ENCODE peak calls at places on chromosomes 16 and 17, in eight cellular contexts. H is lower lobe of right lung; R is cardiac muscle cell; J is adrenal gland; O is upper lobe of right lung; B is CD8-positive, alpha-beta memory T cell; C is thoracic aorta; D is heart right ventricle. I is an unnamed sample. For H3K9me3, the result is how much of the 10 kb centered on the place peaks cover.

GRCh38 chr16:73126453-73126853 is 78.5 kb upstream of the ZFHX3 start:
- DNase-seq in H (no peak), R (peak), J (no peak), O (no peak), B (no peak), C (no peak), D (peak), I (peak)

GRCh38 chr17:17387461-17388362 is 84.5 kb downstream of the NT5M start:
- DNase-seq in H (peak), R (no peak), J (no peak), O (peak), B (no peak), C (no peak), D (no peak), I (no peak)

GRCh38 chr17:19305761-19306159 is 56.8 kb downstream of the B9D1 start:
- DNase-seq in H (no peak), R (no peak), J (no peak), O (no peak), B (no peak), C (no peak), D (no peak), I (no peak)

GRCh38 chr17:39678340-39679116 is 9.3 kb downstream of the PGAP3 start:
- DNase-seq in H (no peak), R (no peak), J (no peak), O (no peak), B (no peak), C (no peak), D (no peak), I (no peak)

GRCh38 chr17:80367510-80367909 is 47.5 kb upstream of the ENDOV start:
- DNase-seq in H (peak), R (no peak), J (no peak), O (no peak), B (no peak), C (no peak), D (no peak), I (no peak)

GRCh38 chr16:83888672-83889044 is 10.3 kb upstream of the MLYCD start:
- DNase-seq in H (no peak), R (peak), J (no peak), O (no peak), B (no peak), C (no peak), D (no peak), I (no peak)

GRCh38 chr16:86565181-86565631 is 1.4 kb upstream of the FOXC2 start:
- DNase-seq in H (no peak), R (no peak), J (no peak), O (no peak), B (no peak), C (no peak), D (no peak), I (no peak)

GRCh38 chr16:74607967-74608356 is 1.0 kb upstream of the GLG1 start:
- DNase-seq in H (no peak), R (no peak), J (no peak), O (peak), B (no peak), C (no peak), D (no peak), I (no peak)

GRCh38 chr17:20127660-20128413 is 118.7 kb downstream of the SPECC1 start:
- DNase-seq in H (no peak), R (peak), J (no peak), O (no peak), B (no peak), C (no peak), D (no peak), I (no peak)

GRCh38 chr17:73593249-73593965 is 50.8 kb downstream of the SDK2 start:
- DNase-seq in H (no peak), R (no peak), J (no peak), O (no peak), B (peak), C (no peak), D (no peak), I (no peak)

GRCh38 chr17:38427160-38427949 is 909 bp upstream of the ARHGAP23 start:
- DNase-seq in H (no peak), R (no peak), J (no peak), O (no peak), B (no peak), C (no peak), D (no peak), I (no peak)
- H3K27ac ChIP-seq in H (peak), R (no peak), J (peak), O (peak), B (no peak), C (peak), D (peak), I (no peak)

GRCh38 chr17:11488407-11488806 is 109.9 kb upstream of the DNAH9 start:
- DNase-seq in H (no peak), R (no peak), J (no peak), O (no peak), B (no peak), C (no peak), D (no peak), I (no peak)

GRCh38 chr17:11486726-11487310 is 111.5 kb upstream of the DNAH9 start:
- DNase-seq in H (no peak), R (no peak), J (no peak), O (no peak), B (no peak), C (no peak), D (no peak), I (no peak)

GRCh38 chr17:11487469-11487868 is 110.8 kb upstream of the DNAH9 start:
- DNase-seq in H (no peak), R (no peak), J (no peak), O (no peak), B (no peak), C (no peak), D (no peak), I (no peak)

GRCh38 chr17:11492511-11492910 is 105.8 kb upstream of the DNAH9 start:
- DNase-seq in H (no peak), R (no peak), J (no peak), O (no peak), B (no peak), C (no peak), D (no peak), I (no peak)

DNA sequence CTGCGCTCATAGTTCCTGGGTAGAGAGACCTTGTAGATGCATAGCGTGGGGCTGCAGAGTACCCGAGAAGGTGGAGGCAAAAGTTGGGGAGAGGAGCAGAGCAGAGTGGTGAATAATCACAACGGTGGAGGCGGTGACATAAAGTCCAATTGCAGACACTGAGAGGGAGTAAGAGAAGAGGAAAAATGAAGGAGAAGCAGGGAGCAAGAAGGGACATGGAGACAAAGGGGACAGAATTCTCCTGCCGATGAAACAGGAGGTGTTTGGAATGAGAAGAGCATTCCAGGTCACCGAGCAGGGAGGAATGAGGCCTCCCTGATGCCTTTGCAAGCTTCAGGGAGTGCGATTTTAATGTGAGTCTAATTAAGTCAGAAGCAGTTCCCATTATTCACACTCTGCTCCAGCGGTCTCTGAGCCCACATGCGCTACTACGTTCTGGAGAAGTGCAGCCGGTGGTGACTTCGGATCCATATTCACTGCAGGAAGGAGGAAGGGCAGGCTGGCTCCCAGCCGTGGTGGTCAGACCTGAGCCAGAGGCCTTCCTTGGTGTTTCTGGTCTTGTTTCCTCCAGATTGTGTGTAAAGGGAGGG is 108.0 kb upstream of the DNAH9 start:
- DNase-seq in H (no peak), R (no peak), J (no peak), O (no peak), B (no peak), C (no peak), D (no peak), I (no peak)
- H3K9me3 ChIP-seq in H (under half), R (under half), J (under half), O (under half), B (under half), C (under half), D (under half), I (under half)

GRCh38 chr17:64500487-64500859 is 3.6 kb upstream of the POLG2 start:
- DNase-seq in H (no peak), R (no peak), J (no peak), O (no peak), B (peak), C (no peak), D (no peak), I (no peak)

GRCh38 chr17:64500923-64501765 is 4.3 kb upstream of the POLG2 start:
- DNase-seq in H (no peak), R (no peak), J (no peak), O (no peak), B (no peak), C (no peak), D (no peak), I (no peak)

GRCh38 chr17:64498308-64499203 is 1.7 kb upstream of the POLG2 start:
- DNase-seq in H (no peak), R (no peak), J (no peak), O (no peak), B (peak), C (no peak), D (no peak), I (no peak)

GRCh38 chr17:64502021-64502420 is 4.1 kb downstream of the DDX5 start:
- DNase-seq in H (no peak), R (no peak), J (no peak), O (no peak), B (peak), C (no peak), D (no peak), I (no peak)

GRCh38 chr17:64499805-64500486 is 3.1 kb upstream of the POLG2 start:
- DNase-seq in H (no peak), R (no peak), J (no peak), O (no peak), B (peak), C (no peak), D (no peak), I (no peak)
- H3K4me3 ChIP-seq in H (no peak), R (no peak), J (no peak), O (no peak), B (no peak), C (no peak), D (no peak), I (no peak)

GRCh38 chr17:50127661-50128361 is 2.1 kb downstream of the SAMD14 start:
- DNase-seq in H (no peak), R (peak), J (no peak), O (no peak), B (no peak), C (no peak), D (no peak), I (no peak)
- H3K27ac ChIP-seq in H (no peak), R (no peak), J (peak), O (no peak), B (no peak), C (no peak), D (no peak), I (peak)

DNA sequence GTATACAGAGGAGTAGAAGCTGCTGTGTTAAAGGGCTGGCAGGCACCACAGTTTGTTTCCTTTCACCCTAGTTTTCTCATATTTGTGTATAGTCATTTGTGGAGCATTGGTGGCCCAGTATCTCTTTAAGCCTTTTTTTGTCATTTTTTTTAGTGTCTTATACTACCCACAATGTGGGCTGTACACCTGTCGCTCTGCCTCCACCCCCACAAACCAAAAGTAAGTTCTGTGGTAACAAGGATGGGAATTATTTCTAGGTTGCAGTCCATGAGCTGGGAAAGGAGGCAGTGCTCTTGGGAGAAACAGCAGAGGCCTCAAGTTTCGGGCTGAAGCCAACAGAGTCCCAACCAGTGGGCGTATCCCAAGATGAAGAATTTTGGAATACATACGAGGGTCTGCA is 6.2 kb downstream of the ZNF75A start:
- DNase-seq in H (no peak), R (no peak), J (no peak), O (no peak), B (no peak), C (no peak), D (no peak), I (no peak)
- H3K9me3 ChIP-seq in H (half or more), R (under half), J (under half), O (half or more), B (half or more), C (half or more), D (half or more), I (under half)

GRCh38 chr17:21513012-21513570 is 136.9 kb downstream of the KCNJ12 start:
- DNase-seq in H (peak), R (peak), J (peak), O (peak), B (peak), C (peak), D (peak), I (no peak)
- H3K4me3 ChIP-seq in H (peak), R (no peak), J (no peak), O (no peak), B (no peak), C (peak), D (no peak), I (peak)

I was measured in SK-N-MC.